ENCODE peak calls at places on chromosome 17, in four cellular contexts. N is tibial nerve, Z is left ventricle myocardium inferior, X is neural progenitor cell. J is an unnamed sample. For H3K9me3 and H3K36me3, the result is how much of the 10 kb centered on the place peaks cover.

GRCh38 chr17:42422412-42422957 is 571 bp downstream of the CAVIN1 start:
- DNase-seq in Z (no peak), X (peak), N (no peak), J (peak)

GRCh38 chr17:82291582-82292250 is 18.2 kb upstream of the CSNK1D start:
- DNase-seq in X (no peak), Z (no peak), N (no peak), J (no peak)

GRCh38 chr17:50604470-50604869 is 30.2 kb upstream of the ABCC3 start:
- DNase-seq in Z (peak), X (no peak), N (no peak), J (peak)

GRCh38 chr17:73005360-73005759 is 87.1 kb downstream of the SLC39A11 start:
- DNase-seq in X (no peak), Z (no peak), N (no peak), J (no peak)

GRCh38 chr17:74903671-74904070 is 10.2 kb upstream of the FADS6 start:
- DNase-seq in Z (no peak), X (no peak), N (no peak), J (no peak)

GRCh38 chr17:15456486-15456885 is 10.9 kb downstream of the CDRT4 start:
- DNase-seq in N (peak), X (no peak), Z (peak), J (no peak)

GRCh38 chr17:39177256-39177655 is 11.3 kb upstream of the ARL5C start:
- DNase-seq in X (peak), N (no peak), Z (no peak), J (no peak)

GRCh38 chr17:28634211-28634865 is 10.6 kb downstream of the BLTP2 start:
- DNase-seq in Z (no peak), N (no peak), X (no peak), J (no peak)

GRCh38 chr17:5785343-5785742 is 201.0 kb upstream of the NLRP1 start:
- DNase-seq in N (no peak), X (no peak), Z (no peak), J (no peak)

GRCh38 chr17:27379863-27380533 is 76.2 kb upstream of the KSR1 start:
- DNase-seq in Z (peak), X (peak), N (peak), J (peak)

GRCh38 chr17:56011406-56012131 is 141.7 kb upstream of the ANKFN1 start:
- DNase-seq in X (no peak), N (no peak), Z (no peak), J (no peak)

GRCh38 chr17:43723697-43724359 is 34.8 kb downstream of the SOST start:
- DNase-seq in X (no peak), N (no peak), Z (no peak), J (no peak)

GRCh38 chr17:41540921-41541625 is 13.0 kb upstream of the KRT19 start:
- DNase-seq in N (no peak), X (no peak), Z (no peak), J (no peak)

GRCh38 chr17:68246271-68247028 is 1.4 kb upstream of the AMZ2 start:
- DNase-seq in N (no peak), X (no peak), Z (no peak), J (no peak)

GRCh38 chr17:10936931-10937330 is 99.0 kb upstream of the PIRT start:
- DNase-seq in Z (no peak), N (no peak), X (no peak), J (no peak)

GRCh38 chr17:32903774-32904673 is 23.9 kb upstream of the TMEM98 start:
- DNase-seq in N (no peak), X (no peak), Z (no peak), J (no peak)

GRCh38 chr17:47676510-47676909 is 17.5 kb upstream of the TBKBP1 start:
- DNase-seq in X (no peak), N (no peak), Z (no peak), J (no peak)

GRCh38 chr17:31488982-31489294 is 97.5 kb downstream of the RAB11FIP4 start:
- DNase-seq in Z (no peak), X (no peak), N (no peak), J (no peak)

GRCh38 chr17:74158761-74159160 is 44.7 kb upstream of the RPL38 start:
- DNase-seq in N (no peak), X (no peak), Z (no peak), J (no peak)

GRCh38 chr17:59513934-59514841 is 51.2 kb upstream of the DHX40 start:
- DNase-seq in Z (peak), X (peak), N (peak), J (peak)

GRCh38 chr17:8222380-8222629 is 11.9 kb upstream of the AURKB start:
- DNase-seq in N (no peak), Z (no peak), X (peak), J (no peak)

GRCh38 chr17:30093463-30094147 is 23.0 kb upstream of the NSRP1 start:
- DNase-seq in X (peak), N (peak), Z (no peak), J (no peak)

GRCh38 chr17:59839646-59840328 is 53.0 kb downstream of the TUBD1 start:
- DNase-seq in N (no peak), Z (no peak), X (peak), J (no peak)

GRCh38 chr17:67629963-67630320 is 87.8 kb upstream of the NOL11 start:
- DNase-seq in X (peak), Z (no peak), N (no peak), J (no peak)

GRCh38 chr17:41492771-41493170 is 3.1 kb upstream of the KRT36 start:
- DNase-seq in X (no peak), Z (peak), N (no peak), J (no peak)

GRCh38 chr17:40878044-40878443 is 7.0 kb downstream of the KRT20 start:
- DNase-seq in Z (no peak), N (no peak), X (no peak), J (no peak)

GRCh38 chr17:78342438-78343098 is 17.3 kb downstream of the SOCS3 start:
- DNase-seq in X (no peak), N (peak), Z (peak), J (peak)

GRCh38 chr17:63476857-63477470 is at the start of gene ACE:
- DNase-seq in Z (peak), X (peak), N (no peak), J (no peak)

GRCh38 chr17:50047488-50048126 is 8.3 kb upstream of the ITGA3 start:
- DNase-seq in Z (no peak), N (no peak), X (no peak), J (no peak)

GRCh38 chr17:17724307-17724921 is 43.2 kb downstream of the RAI1 start:
- DNase-seq in N (no peak), X (peak), Z (no peak), J (no peak)

GRCh38 chr17:41812176-41813038 is at the start of gene FKBP10:
- DNase-seq in N (peak), X (peak), Z (peak), J (no peak)

GRCh38 chr17:79907217-79907715 is 68.0 kb upstream of the CBX4 start:
- DNase-seq in N (no peak), Z (no peak), X (no peak), J (peak)

GRCh38 chr17:39563476-39563875 is 44.2 kb downstream of the NEUROD2 start:
- DNase-seq in X (peak), N (no peak), Z (no peak), J (no peak)

DNA sequence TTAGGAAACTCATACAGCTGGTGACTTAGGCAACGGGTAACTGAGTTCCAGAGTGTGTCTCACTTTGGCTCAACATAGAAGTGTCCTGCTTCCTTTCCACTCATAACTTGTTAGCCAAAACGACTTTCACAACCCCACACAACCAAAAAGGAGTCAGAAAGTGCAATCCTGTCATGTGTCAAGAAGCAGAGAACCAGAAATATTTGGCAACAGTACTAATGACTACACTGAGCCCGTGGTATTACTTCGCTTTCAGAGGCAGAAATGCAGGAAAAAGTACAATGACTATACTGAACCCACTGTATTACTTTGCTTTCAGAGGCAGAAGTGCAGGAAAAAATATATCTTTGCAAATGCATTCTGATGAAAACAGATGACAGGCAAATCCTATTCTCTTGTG is 484.6 kb downstream of the KIF2B start:
- DNase-seq in Z (no peak), X (no peak), N (no peak), J (no peak)
- H3K9me3 ChIP-seq in Z (under half), X (under half), N (under half), J (under half)

DNA sequence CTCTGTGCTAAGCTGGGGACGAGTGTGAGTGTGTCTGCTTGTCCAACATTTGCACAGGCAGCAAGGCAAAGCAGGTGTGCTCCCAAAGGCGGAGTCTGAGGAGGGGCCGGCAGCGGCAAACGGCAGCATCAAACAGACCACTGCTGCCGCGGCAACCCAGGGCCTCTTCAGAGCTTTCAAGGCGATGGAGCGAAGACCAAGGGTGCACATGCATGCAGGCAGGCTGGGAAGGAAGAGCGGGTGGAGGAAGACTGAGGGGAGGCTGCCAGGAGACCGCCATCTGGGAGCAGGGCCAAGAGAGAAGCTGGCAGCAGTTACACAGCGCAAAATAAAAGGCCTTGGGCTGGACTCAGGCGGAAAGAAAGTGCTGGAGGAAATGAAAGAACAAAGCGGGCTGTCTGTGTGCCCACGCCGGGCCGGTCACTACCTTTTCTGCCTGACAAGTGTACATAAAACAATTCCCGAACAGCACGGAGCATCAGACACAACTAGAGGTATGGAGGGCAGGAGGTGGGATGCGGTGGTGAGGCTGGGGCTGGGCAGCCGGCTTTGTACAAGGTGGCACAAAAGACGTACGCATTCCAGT is 8.5 kb downstream of the TIMM22 start:
- DNase-seq in Z (peak), X (no peak), N (no peak), J (no peak)
- H3K36me3 ChIP-seq in Z (half or more), X (under half), N (under half), J (half or more)

GRCh38 chr17:57834146-57834741 is 15.6 kb downstream of the MRPS23 start:
- DNase-seq in X (peak), N (no peak), Z (peak), J (no peak)
- TF ChIP-seq CTCF in X (peak), N (no peak), Z (peak), J (no peak)

DNA sequence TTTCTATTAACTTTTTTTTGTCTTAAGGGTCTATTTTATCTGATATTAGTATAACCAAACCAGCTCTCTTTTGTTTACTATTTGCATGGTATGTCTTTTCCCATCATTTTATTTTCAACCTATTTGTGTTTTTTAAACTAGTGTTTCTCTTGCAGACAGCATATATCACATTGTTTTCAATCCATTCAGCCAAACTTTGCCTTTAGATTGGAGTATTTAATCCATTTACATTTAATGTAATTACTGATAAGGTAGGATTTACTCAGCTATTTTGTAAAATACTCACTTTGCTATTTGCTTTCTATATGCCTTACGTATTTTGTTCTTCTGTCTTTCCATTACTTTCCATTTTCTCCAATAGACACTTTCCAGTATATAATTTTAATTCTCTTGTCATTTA is 108.0 kb upstream of the NACA2 start:
- DNase-seq in N (no peak), Z (no peak), X (no peak), J (no peak)
- H3K9me3 ChIP-seq in N (under half), Z (half or more), X (under half), J (under half)

GRCh38 chr17:3007651-3008121 is 55.7 kb downstream of the OR1D5 start:
- DNase-seq in N (no peak), Z (no peak), X (no peak), J (peak)
- H3K36me3 ChIP-seq in N (under half), Z (under half), X (under half), J (under half)

DNA sequence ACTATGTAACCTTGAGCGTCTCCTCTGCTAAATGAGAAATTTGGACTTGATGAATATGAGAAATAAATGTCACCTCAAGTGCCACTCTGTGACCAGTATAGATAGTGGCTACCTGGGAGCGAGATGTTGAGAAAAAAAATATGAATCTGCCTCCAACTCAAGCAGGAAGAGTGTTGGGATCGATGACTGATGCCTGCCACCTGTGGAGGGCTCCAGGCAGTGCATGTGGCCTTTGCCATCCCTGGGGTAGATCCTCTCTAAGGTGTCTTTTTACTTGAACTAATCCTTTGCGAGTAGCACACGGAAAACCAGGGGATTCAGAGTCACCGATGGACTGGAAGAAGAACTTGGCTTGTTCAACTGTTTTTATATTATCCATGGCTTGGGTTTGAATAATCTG is 9.4 kb downstream of the CCDC182 start:
- DNase-seq in N (no peak), X (peak), Z (no peak), J (no peak)
- TF ChIP-seq CTCF in N (no peak), X (peak), Z (peak), J (peak)

DNA sequence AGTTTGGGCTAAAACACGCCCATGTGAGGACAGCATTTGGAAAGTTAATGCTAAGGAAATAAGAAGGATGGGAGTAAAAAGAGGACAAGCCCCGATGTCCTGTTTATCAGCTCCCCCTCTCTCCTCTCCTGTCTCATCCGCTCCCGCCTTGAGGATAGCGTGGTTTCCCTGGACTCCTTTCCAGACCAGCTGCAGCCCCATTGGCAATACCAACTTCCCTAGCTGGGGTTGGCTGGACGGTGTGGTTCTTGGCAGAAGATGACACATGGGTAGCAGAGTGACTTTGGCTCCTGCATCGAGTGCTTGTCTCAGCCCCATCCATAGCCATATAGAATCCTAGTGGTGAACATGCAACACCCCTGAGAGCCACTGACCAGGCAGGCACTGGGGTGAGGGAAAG is 185.9 kb downstream of the CCDC182 start:
- DNase-seq in N (no peak), X (no peak), Z (no peak), J (no peak)
- H3K9me3 ChIP-seq in N (under half), X (under half), Z (under half), J (under half)

J was measured in lower lobe of right lung.